ENCODE peak calls at places on chromosomes 16 and 17, in six cellular contexts. One of them, this sample, is unnamed.

GRCh38 chr17:61002316-61002736 is 324.7 kb downstream of the BCAS3 start:
- DNase-seq in fibroblast of lung: peak
- DNase-seq in GM23248: peak
- DNase-seq in PC-9: no peak
- DNase-seq in HCT116: peak
- DNase-seq in neural progenitor cell: peak
- DNase-seq in this sample: peak

GRCh38 chr17:74637265-74637664 is 13.7 kb upstream of the CD300E start:
- DNase-seq in fibroblast of lung: no peak
- DNase-seq in GM23248: no peak
- DNase-seq in PC-9: no peak
- DNase-seq in HCT116: no peak
- DNase-seq in neural progenitor cell: no peak
- DNase-seq in this sample: no peak

GRCh38 chr17:82173351-82174041 is 39.1 kb downstream of the CCDC57 start:
- DNase-seq in fibroblast of lung: no peak
- DNase-seq in GM23248: no peak
- DNase-seq in PC-9: no peak
- DNase-seq in HCT116: no peak
- DNase-seq in neural progenitor cell: peak
- DNase-seq in this sample: no peak

GRCh38 chr17:49965522-49965905 is 3.5 kb upstream of the DLX4 start:
- DNase-seq in fibroblast of lung: no peak
- DNase-seq in GM23248: no peak
- DNase-seq in PC-9: no peak
- DNase-seq in HCT116: no peak
- DNase-seq in neural progenitor cell: peak
- DNase-seq in this sample: no peak

GRCh38 chr17:3003401-3004149 is 59.8 kb downstream of the OR1D5 start:
- DNase-seq in fibroblast of lung: no peak
- DNase-seq in GM23248: no peak
- DNase-seq in PC-9: no peak
- DNase-seq in HCT116: no peak
- DNase-seq in neural progenitor cell: no peak
- DNase-seq in this sample: no peak

GRCh38 chr16:88013091-88013609 is 61.9 kb downstream of the BANP start:
- DNase-seq in fibroblast of lung: peak
- DNase-seq in GM23248: no peak
- DNase-seq in PC-9: no peak
- DNase-seq in HCT116: no peak
- DNase-seq in neural progenitor cell: no peak
- DNase-seq in this sample: no peak

GRCh38 chr17:81491193-81491592 is 21.4 kb downstream of the ACTG1 start:
- DNase-seq in fibroblast of lung: no peak
- DNase-seq in GM23248: no peak
- DNase-seq in PC-9: no peak
- DNase-seq in HCT116: no peak
- DNase-seq in neural progenitor cell: no peak
- DNase-seq in this sample: no peak

GRCh38 chr16:71746442-71747046 is 22.0 kb upstream of the PHLPP2 start:
- DNase-seq in fibroblast of lung: peak
- DNase-seq in GM23248: peak
- DNase-seq in PC-9: peak
- DNase-seq in HCT116: peak
- DNase-seq in neural progenitor cell: peak
- DNase-seq in this sample: peak

GRCh38 chr16:29876578-29877249 is 13.7 kb upstream of the CDIPT start:
- DNase-seq in fibroblast of lung: no peak
- DNase-seq in GM23248: peak
- DNase-seq in PC-9: no peak
- DNase-seq in HCT116: no peak
- DNase-seq in neural progenitor cell: peak
- DNase-seq in this sample: no peak

GRCh38 chr16:30535106-30535776 is 583 bp upstream of the ZNF747 start:
- DNase-seq in fibroblast of lung: peak
- DNase-seq in GM23248: peak
- DNase-seq in PC-9: no peak
- DNase-seq in HCT116: no peak
- DNase-seq in neural progenitor cell: peak
- DNase-seq in this sample: no peak

GRCh38 chr16:68744744-68745280 is 7.7 kb downstream of the CDH1 start:
- DNase-seq in fibroblast of lung: peak
- DNase-seq in GM23248: peak
- DNase-seq in PC-9: peak
- DNase-seq in HCT116: peak
- DNase-seq in neural progenitor cell: no peak
- DNase-seq in this sample: peak

GRCh38 chr17:1470071-1470773 is 14.2 kb upstream of the CRK start:
- DNase-seq in fibroblast of lung: no peak
- DNase-seq in GM23248: no peak
- DNase-seq in PC-9: no peak
- DNase-seq in HCT116: no peak
- DNase-seq in neural progenitor cell: no peak
- DNase-seq in this sample: no peak

GRCh38 chr16:48210747-48211146 is 33.4 kb upstream of the LONP2 start:
- DNase-seq in fibroblast of lung: no peak
- DNase-seq in GM23248: no peak
- DNase-seq in PC-9: no peak
- DNase-seq in HCT116: no peak
- DNase-seq in neural progenitor cell: no peak
- DNase-seq in this sample: peak

GRCh38 chr17:15442316-15443185 is 24.9 kb downstream of the CDRT4 start:
- DNase-seq in fibroblast of lung: no peak
- DNase-seq in GM23248: no peak
- DNase-seq in PC-9: no peak
- DNase-seq in HCT116: no peak
- DNase-seq in neural progenitor cell: no peak
- DNase-seq in this sample: no peak

GRCh38 chr17:38591759-38592241 is 14.0 kb downstream of the SRCIN1 start:
- DNase-seq in fibroblast of lung: peak
- DNase-seq in GM23248: peak
- DNase-seq in PC-9: peak
- DNase-seq in HCT116: no peak
- DNase-seq in neural progenitor cell: no peak
- DNase-seq in this sample: peak

GRCh38 chr17:39134878-39135277 is 16.6 kb downstream of the PLXDC1 start:
- DNase-seq in fibroblast of lung: peak
- DNase-seq in GM23248: peak
- DNase-seq in PC-9: no peak
- DNase-seq in HCT116: no peak
- DNase-seq in neural progenitor cell: no peak
- DNase-seq in this sample: peak

GRCh38 chr16:667780-668518 is at the start of gene RHOT2:
- DNase-seq in fibroblast of lung: peak
- DNase-seq in GM23248: peak
- DNase-seq in PC-9: peak
- DNase-seq in HCT116: no peak
- DNase-seq in neural progenitor cell: peak
- DNase-seq in this sample: peak

GRCh38 chr17:29085223-29085622 is 42.3 kb downstream of the PIPOX start:
- DNase-seq in fibroblast of lung: no peak
- DNase-seq in GM23248: no peak
- DNase-seq in PC-9: no peak
- DNase-seq in HCT116: no peak
- DNase-seq in neural progenitor cell: no peak
- DNase-seq in this sample: no peak

GRCh38 chr16:75627856-75628255 is 4.8 kb upstream of the ADAT1 start:
- DNase-seq in fibroblast of lung: peak
- DNase-seq in GM23248: no peak
- DNase-seq in PC-9: no peak
- DNase-seq in HCT116: no peak
- DNase-seq in neural progenitor cell: no peak
- DNase-seq in this sample: no peak

GRCh38 chr17:27807567-27808470 is 7.5 kb upstream of the NOS2 start:
- DNase-seq in fibroblast of lung: no peak
- DNase-seq in GM23248: no peak
- DNase-seq in PC-9: no peak
- DNase-seq in HCT116: no peak
- DNase-seq in neural progenitor cell: no peak
- DNase-seq in this sample: no peak

GRCh38 chr16:154223-155030 is 2.0 kb downstream of the HBZ start:
- DNase-seq in fibroblast of lung: peak
- DNase-seq in GM23248: peak
- DNase-seq in PC-9: peak
- DNase-seq in HCT116: no peak
- DNase-seq in neural progenitor cell: peak
- DNase-seq in this sample: peak

GRCh38 chr16:13062219-13062618 is 160.8 kb downstream of the SHISA9 start:
- DNase-seq in fibroblast of lung: no peak
- DNase-seq in GM23248: no peak
- DNase-seq in PC-9: no peak
- DNase-seq in HCT116: no peak
- DNase-seq in neural progenitor cell: no peak
- DNase-seq in this sample: no peak

GRCh38 chr16:13064821-13065220 is 163.4 kb downstream of the SHISA9 start:
- DNase-seq in fibroblast of lung: no peak
- DNase-seq in GM23248: no peak
- DNase-seq in PC-9: no peak
- DNase-seq in HCT116: no peak
- DNase-seq in neural progenitor cell: no peak
- DNase-seq in this sample: no peak

GRCh38 chr16:13063457-13063856 is 162.1 kb downstream of the SHISA9 start:
- DNase-seq in fibroblast of lung: no peak
- DNase-seq in GM23248: no peak
- DNase-seq in PC-9: no peak
- DNase-seq in HCT116: no peak
- DNase-seq in neural progenitor cell: no peak
- DNase-seq in this sample: no peak

GRCh38 chr16:13056607-13057006 is 155.2 kb downstream of the SHISA9 start:
- DNase-seq in fibroblast of lung: no peak
- DNase-seq in GM23248: no peak
- DNase-seq in PC-9: no peak
- DNase-seq in HCT116: no peak
- DNase-seq in neural progenitor cell: no peak
- DNase-seq in this sample: no peak

GRCh38 chr16:13060932-13061331 is 159.5 kb downstream of the SHISA9 start:
- DNase-seq in fibroblast of lung: no peak
- DNase-seq in GM23248: no peak
- DNase-seq in PC-9: no peak
- DNase-seq in HCT116: no peak
- DNase-seq in neural progenitor cell: no peak
- DNase-seq in this sample: no peak
- H3K4me3 ChIP-seq in fibroblast of lung: no peak
- H3K4me3 ChIP-seq in GM23248: no peak
- H3K4me3 ChIP-seq in PC-9: no peak
- H3K4me3 ChIP-seq in HCT116: no peak
- H3K4me3 ChIP-seq in neural progenitor cell: no peak
- H3K4me3 ChIP-seq in this sample: no peak

DNA sequence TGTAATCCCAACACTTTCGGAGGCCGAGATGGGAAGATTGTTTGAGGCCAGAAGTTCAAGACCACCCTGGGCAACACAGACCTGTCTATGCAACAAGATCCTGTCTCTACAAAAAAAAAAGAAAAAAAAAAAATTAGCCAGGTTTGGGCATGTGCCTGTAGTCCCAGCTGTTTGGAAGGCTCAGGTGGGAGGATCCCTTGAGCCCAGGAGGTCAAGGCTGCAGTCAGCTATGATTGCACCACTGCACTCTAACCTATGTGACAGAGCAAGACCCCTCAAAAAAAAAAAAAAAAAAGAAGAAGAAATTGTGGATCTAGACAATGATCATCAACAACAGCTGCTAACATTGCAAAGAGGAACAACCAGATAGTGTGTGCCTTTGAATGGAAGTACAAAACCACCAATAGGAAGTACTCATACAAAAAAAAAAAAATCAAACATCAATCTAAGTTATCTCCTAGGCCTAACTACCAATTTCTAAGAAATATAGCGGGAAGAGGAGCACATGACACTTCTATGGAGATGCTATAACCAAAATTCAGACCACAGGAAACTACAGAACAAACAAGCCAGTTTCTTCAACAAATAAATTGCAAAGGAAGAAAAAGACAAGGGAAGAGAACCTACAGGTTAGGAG is 258.7 kb downstream of the MRTFB start:
- DNase-seq in fibroblast of lung: no peak
- DNase-seq in GM23248: no peak
- DNase-seq in PC-9: no peak
- DNase-seq in HCT116: no peak
- DNase-seq in neural progenitor cell: no peak
- DNase-seq in this sample: no peak
- TF ChIP-seq EZH2 in fibroblast of lung: no peak
- TF ChIP-seq EZH2 in GM23248: no peak
- TF ChIP-seq EZH2 in PC-9: no peak
- TF ChIP-seq EZH2 in HCT116: no peak
- TF ChIP-seq EZH2 in neural progenitor cell: no peak
- TF ChIP-seq EZH2 in this sample: no peak

DNA sequence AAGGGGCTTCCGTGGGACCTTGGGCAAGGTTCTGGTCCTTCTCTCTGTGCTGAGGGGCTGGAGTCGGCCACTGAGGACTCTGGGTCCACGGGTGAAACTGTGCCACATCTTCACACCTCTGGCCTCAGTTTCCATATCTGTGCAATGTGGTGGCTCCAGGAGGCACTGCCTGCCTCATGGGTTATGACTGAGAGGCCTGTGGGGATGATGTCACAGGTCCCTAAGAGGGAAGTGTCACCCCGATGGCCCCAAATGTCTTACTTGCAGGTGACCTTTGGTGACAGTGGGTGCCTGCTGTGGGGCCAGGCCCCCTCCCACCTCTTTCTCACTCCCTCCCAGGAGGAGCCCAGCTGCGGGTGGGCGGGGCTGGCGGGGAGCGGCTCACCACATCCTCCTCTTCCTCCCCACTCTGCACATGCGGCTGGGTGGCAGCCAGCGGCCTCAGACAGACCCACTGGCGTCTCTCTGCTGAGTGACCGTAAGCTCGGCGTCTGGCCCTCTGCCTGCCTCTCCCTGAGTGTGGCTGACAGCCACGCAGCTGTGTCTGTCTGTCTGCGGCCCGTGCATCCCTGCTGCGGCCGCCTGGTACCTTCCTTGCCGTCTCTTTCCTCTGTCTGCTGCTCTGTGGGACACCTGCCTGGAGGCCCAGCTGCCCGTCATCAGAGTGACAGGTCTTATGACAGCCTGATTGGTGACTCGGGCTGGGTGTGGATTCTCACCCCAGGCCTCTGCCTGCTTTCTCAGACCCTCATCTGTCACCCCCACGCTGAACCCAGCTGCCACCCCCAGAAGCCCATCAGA is at the start of gene IL21R:
- DNase-seq in fibroblast of lung: peak
- DNase-seq in GM23248: peak
- DNase-seq in PC-9: peak
- DNase-seq in HCT116: no peak
- DNase-seq in neural progenitor cell: peak
- DNase-seq in this sample: no peak
- H3K4me3 ChIP-seq in fibroblast of lung: no peak
- H3K4me3 ChIP-seq in GM23248: peak
- H3K4me3 ChIP-seq in PC-9: no peak
- H3K4me3 ChIP-seq in HCT116: no peak
- H3K4me3 ChIP-seq in neural progenitor cell: no peak
- H3K4me3 ChIP-seq in this sample: no peak

DNA sequence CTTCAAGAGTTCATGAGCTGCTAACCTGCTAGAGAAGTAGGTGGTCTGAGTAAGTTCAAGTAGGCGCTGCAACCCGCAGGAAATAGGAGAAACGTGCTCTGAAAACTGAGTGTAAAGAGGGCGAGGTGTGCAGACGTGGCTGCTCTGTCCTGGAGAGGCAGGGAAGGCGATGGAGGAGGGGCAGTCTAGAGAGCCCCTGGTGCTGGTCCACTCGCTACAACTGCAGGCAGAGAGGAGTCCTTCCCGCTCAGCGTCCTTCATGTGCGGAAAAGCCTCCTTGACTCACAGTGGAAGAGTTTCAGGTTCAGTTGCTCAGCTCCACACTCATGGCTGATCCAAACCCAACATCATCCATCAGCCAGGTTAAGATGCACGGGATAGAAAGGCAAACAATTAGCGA is 12.1 kb downstream of the ABCA3 start:
- DNase-seq in fibroblast of lung: no peak
- DNase-seq in GM23248: no peak
- DNase-seq in PC-9: no peak
- DNase-seq in HCT116: no peak
- DNase-seq in neural progenitor cell: no peak
- DNase-seq in this sample: no peak
- TF ChIP-seq EZH2 in fibroblast of lung: no peak
- TF ChIP-seq EZH2 in GM23248: no peak
- TF ChIP-seq EZH2 in PC-9: no peak
- TF ChIP-seq EZH2 in HCT116: no peak
- TF ChIP-seq EZH2 in neural progenitor cell: no peak
- TF ChIP-seq EZH2 in this sample: no peak

This sample was measured in mammary epithelial cell.